ENCODE peak calls at places on chromosomes 3 and 15, in five cellular contexts. One of them, this sample, is unnamed.

GRCh38 chr3:50714953-50715352 is 40.2 kb downstream of the DOCK3 start:
- DNase-seq in fibroblast of lung: no peak
- DNase-seq in SK-N-SH: peak; percentile 45
- DNase-seq in HCT116: no peak
- DNase-seq in mesendoderm: no peak
- DNase-seq in this sample: no peak

GRCh38 chr15:53193149-53193548 is 403.0 kb upstream of the ONECUT1 start:
- DNase-seq in SK-N-SH: no peak
- DNase-seq in mesendoderm: peak; percentile 30
- DNase-seq in HCT116: no peak
- DNase-seq in fibroblast of lung: peak; percentile 1
- DNase-seq in this sample: no peak

GRCh38 chr15:45796433-45796832 is 161.6 kb downstream of the SQOR start:
- DNase-seq in SK-N-SH: no peak
- DNase-seq in mesendoderm: no peak
- DNase-seq in fibroblast of lung: no peak
- DNase-seq in HCT116: no peak
- DNase-seq in this sample: no peak

GRCh38 chr3:25855281-25855680 is 65.4 kb downstream of the OXSM start:
- DNase-seq in mesendoderm: no peak
- DNase-seq in HCT116: no peak
- DNase-seq in fibroblast of lung: no peak
- DNase-seq in SK-N-SH: no peak
- DNase-seq in this sample: no peak

GRCh38 chr3:173750095-173750494 is 352.6 kb downstream of the NLGN1 start:
- DNase-seq in HCT116: no peak
- DNase-seq in fibroblast of lung: peak; percentile 63
- DNase-seq in SK-N-SH: no peak
- DNase-seq in mesendoderm: peak; percentile 25
- DNase-seq in this sample: no peak

GRCh38 chr3:150409125-150409526 is 1.0 kb downstream of the TSC22D2 start:
- DNase-seq in mesendoderm: no peak
- DNase-seq in fibroblast of lung: no peak
- DNase-seq in SK-N-SH: no peak
- DNase-seq in HCT116: no peak
- DNase-seq in this sample: no peak

GRCh38 chr15:94503293-94503692 is 271.9 kb downstream of the MCTP2 start:
- DNase-seq in HCT116: no peak
- DNase-seq in fibroblast of lung: no peak
- DNase-seq in SK-N-SH: no peak
- DNase-seq in mesendoderm: no peak
- DNase-seq in this sample: no peak

GRCh38 chr3:10389995-10390394 is 69.1 kb upstream of the SEC13 start:
- DNase-seq in SK-N-SH: no peak
- DNase-seq in HCT116: no peak
- DNase-seq in mesendoderm: no peak
- DNase-seq in fibroblast of lung: no peak
- DNase-seq in this sample: no peak

GRCh38 chr3:127356381-127356780 is 68.5 kb upstream of the PRR20G start:
- DNase-seq in fibroblast of lung: no peak
- DNase-seq in HCT116: no peak
- DNase-seq in mesendoderm: no peak
- DNase-seq in SK-N-SH: no peak
- DNase-seq in this sample: no peak

GRCh38 chr3:14346191-14346590 is 56.2 kb upstream of the SLC6A6 start:
- DNase-seq in mesendoderm: no peak
- DNase-seq in fibroblast of lung: no peak
- DNase-seq in HCT116: no peak
- DNase-seq in SK-N-SH: no peak
- DNase-seq in this sample: no peak

GRCh38 chr3:196757876-196758739 is 18.5 kb downstream of the PAK2 start:
- DNase-seq in mesendoderm: no peak
- DNase-seq in SK-N-SH: no peak
- DNase-seq in fibroblast of lung: peak; percentile 76
- DNase-seq in HCT116: no peak
- DNase-seq in this sample: no peak

GRCh38 chr3:28317438-28318022 is 31.0 kb upstream of the ZCWPW2 start:
- DNase-seq in mesendoderm: peak; percentile 62
- DNase-seq in fibroblast of lung: peak; percentile 47
- DNase-seq in SK-N-SH: peak; percentile 33
- DNase-seq in HCT116: peak; percentile 28
- DNase-seq in this sample: no peak

GRCh38 chr3:12479919-12480425 is 4.3 kb upstream of the TSEN2 start:
- DNase-seq in SK-N-SH: peak; percentile 75
- DNase-seq in mesendoderm: peak; percentile 69
- DNase-seq in fibroblast of lung: peak; percentile 71
- DNase-seq in HCT116: peak; percentile 48
- DNase-seq in this sample: peak; percentile 81

GRCh38 chr3:170751083-170751893 is 118.7 kb downstream of the RPL22L1 start:
- DNase-seq in SK-N-SH: no peak
- DNase-seq in HCT116: peak; percentile 44
- DNase-seq in fibroblast of lung: peak; percentile 87
- DNase-seq in mesendoderm: peak; percentile 40
- DNase-seq in this sample: no peak

GRCh38 chr15:98790270-98790669 is 141.9 kb downstream of the IGF1R start:
- DNase-seq in mesendoderm: no peak
- DNase-seq in fibroblast of lung: no peak
- DNase-seq in HCT116: no peak
- DNase-seq in SK-N-SH: no peak
- DNase-seq in this sample: no peak

GRCh38 chr3:64648927-64649906 is 38.6 kb downstream of the ADAMTS9 start:
- DNase-seq in mesendoderm: no peak
- DNase-seq in HCT116: no peak
- DNase-seq in SK-N-SH: peak; percentile 29
- DNase-seq in fibroblast of lung: no peak
- DNase-seq in this sample: no peak

GRCh38 chr3:11288786-11289637 is 16.8 kb downstream of the ATG7 start:
- DNase-seq in SK-N-SH: no peak
- DNase-seq in fibroblast of lung: peak; percentile 94
- DNase-seq in mesendoderm: no peak
- DNase-seq in HCT116: peak; percentile 18
- DNase-seq in this sample: no peak

GRCh38 chr15:56367156-56367555 is 1.9 kb downstream of the TEX9 start:
- DNase-seq in fibroblast of lung: no peak
- DNase-seq in mesendoderm: no peak
- DNase-seq in SK-N-SH: no peak
- DNase-seq in HCT116: no peak
- DNase-seq in this sample: no peak

GRCh38 chr3:185677146-185677829 is 91.2 kb downstream of the SENP2 start:
- DNase-seq in HCT116: peak; percentile 69
- DNase-seq in mesendoderm: peak; percentile 89
- DNase-seq in fibroblast of lung: peak; percentile 85
- DNase-seq in SK-N-SH: peak; percentile 56
- DNase-seq in this sample: peak; percentile 71

GRCh38 chr15:28955686-28956421 is 70.1 kb downstream of the APBA2 start:
- DNase-seq in mesendoderm: no peak
- DNase-seq in fibroblast of lung: peak; percentile 42
- DNase-seq in HCT116: no peak
- DNase-seq in SK-N-SH: no peak
- DNase-seq in this sample: peak; percentile 33

GRCh38 chr15:64687167-64688085 is 88.0 kb downstream of the RBPMS2 start:
- DNase-seq in mesendoderm: peak; percentile 76
- DNase-seq in fibroblast of lung: no peak
- DNase-seq in HCT116: no peak
- DNase-seq in SK-N-SH: no peak
- DNase-seq in this sample: no peak

GRCh38 chr3:133529809-133530208 is 43.7 kb upstream of the CDV3 start:
- DNase-seq in SK-N-SH: no peak
- DNase-seq in mesendoderm: no peak
- DNase-seq in HCT116: no peak
- DNase-seq in fibroblast of lung: no peak
- DNase-seq in this sample: no peak

GRCh38 chr3:43995078-43995928 is 246.4 kb upstream of the TOPAZ1 start:
- DNase-seq in SK-N-SH: peak; percentile 80
- DNase-seq in fibroblast of lung: peak; percentile 27
- DNase-seq in HCT116: no peak
- DNase-seq in mesendoderm: peak; percentile 44
- DNase-seq in this sample: peak; percentile 76

GRCh38 chr3:10373686-10374261 is 52.9 kb upstream of the SEC13 start:
- DNase-seq in SK-N-SH: no peak
- DNase-seq in HCT116: peak; percentile 18
- DNase-seq in mesendoderm: peak; percentile 10
- DNase-seq in fibroblast of lung: peak; percentile 72
- DNase-seq in this sample: no peak

GRCh38 chr3:76566211-76566534 is 473.7 kb upstream of the ROBO2 start:
- DNase-seq in HCT116: no peak
- DNase-seq in SK-N-SH: no peak
- DNase-seq in fibroblast of lung: no peak
- DNase-seq in mesendoderm: no peak
- DNase-seq in this sample: no peak

GRCh38 chr3:89072671-89073070 is 34.8 kb upstream of the EPHA3 start:
- DNase-seq in mesendoderm: no peak
- DNase-seq in HCT116: no peak
- DNase-seq in SK-N-SH: no peak
- DNase-seq in fibroblast of lung: no peak
- DNase-seq in this sample: no peak

GRCh38 chr15:70806992-70807712 is 43.8 kb upstream of the UACA start:
- DNase-seq in SK-N-SH: no peak
- DNase-seq in mesendoderm: no peak
- DNase-seq in HCT116: no peak
- DNase-seq in fibroblast of lung: peak; percentile 45
- DNase-seq in this sample: peak; percentile 13

GRCh38 chr3:136818191-136818850 is 605 bp upstream of the SLC35G2 start:
- DNase-seq in SK-N-SH: peak; percentile 76
- DNase-seq in mesendoderm: peak; percentile 92
- DNase-seq in fibroblast of lung: peak; percentile 72
- DNase-seq in HCT116: peak; percentile 67
- DNase-seq in this sample: peak; percentile 88

GRCh38 chr15:40333922-40334492 is 6.7 kb downstream of the CCDC9B start:
- DNase-seq in fibroblast of lung: peak; percentile 60
- DNase-seq in HCT116: no peak
- DNase-seq in SK-N-SH: no peak
- DNase-seq in mesendoderm: no peak
- DNase-seq in this sample: no peak

DNA sequence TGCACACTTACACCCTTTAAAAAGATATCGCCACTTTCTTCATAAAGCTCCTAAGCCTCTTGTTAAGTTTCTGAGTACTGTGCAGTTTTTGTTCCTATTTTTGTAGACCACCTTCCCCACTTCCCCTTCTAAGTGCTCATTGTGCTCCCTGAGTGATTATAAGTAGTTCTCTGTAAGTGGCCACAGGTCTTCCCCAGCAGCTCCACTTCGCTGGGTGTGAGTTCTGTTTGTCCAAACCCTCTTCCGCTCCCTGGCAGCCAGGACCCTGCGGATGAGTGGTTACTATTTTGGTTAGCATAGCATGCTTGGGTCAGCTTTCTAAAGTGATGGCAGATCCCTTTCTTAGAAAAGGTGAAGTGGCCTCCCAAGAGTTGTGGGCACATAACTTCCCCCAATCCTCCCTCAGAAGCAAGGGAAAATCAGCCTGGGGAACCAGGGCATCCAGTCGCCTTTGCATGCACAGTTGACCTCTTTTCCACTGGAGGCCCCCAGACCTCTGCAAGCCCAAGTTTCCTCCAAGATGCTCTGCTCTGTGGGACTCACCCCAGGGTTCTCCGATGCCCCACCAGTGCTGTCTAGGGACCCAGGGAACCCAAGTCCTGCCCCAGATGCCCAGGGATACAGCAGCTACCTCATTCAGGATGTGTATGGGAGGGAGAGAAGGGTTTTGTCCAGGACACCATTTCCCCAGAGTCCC is 69.6 kb downstream of the ATP10A start:
- DNase-seq in SK-N-SH: no peak
- DNase-seq in HCT116: no peak
- DNase-seq in fibroblast of lung: no peak
- DNase-seq in mesendoderm: no peak
- DNase-seq in this sample: peak; percentile 18
- H3K4me3 ChIP-seq in SK-N-SH: no peak overlapping the region
- H3K4me3 ChIP-seq in HCT116: no peak overlapping the region
- H3K4me3 ChIP-seq in fibroblast of lung: no peak overlapping the region
- H3K4me3 ChIP-seq in mesendoderm: no peak overlapping the region
- H3K4me3 ChIP-seq in this sample: no peak overlapping the region

GRCh38 chr3:152586974-152587373 is 248.0 kb upstream of the P2RY1 start:
- DNase-seq in fibroblast of lung: no peak
- DNase-seq in SK-N-SH: no peak
- DNase-seq in HCT116: no peak
- DNase-seq in mesendoderm: no peak
- DNase-seq in this sample: no peak

GRCh38 chr3:152587861-152588260 is 247.1 kb upstream of the P2RY1 start:
- DNase-seq in fibroblast of lung: no peak
- DNase-seq in mesendoderm: no peak
- DNase-seq in HCT116: no peak
- DNase-seq in SK-N-SH: no peak
- DNase-seq in this sample: no peak

GRCh38 chr3:152591448-152592003 is 243.4 kb upstream of the P2RY1 start:
- DNase-seq in fibroblast of lung: no peak
- DNase-seq in mesendoderm: no peak
- DNase-seq in SK-N-SH: no peak
- DNase-seq in HCT116: no peak
- DNase-seq in this sample: no peak

GRCh38 chr3:152593242-152593641 is 241.7 kb upstream of the P2RY1 start:
- DNase-seq in SK-N-SH: no peak
- DNase-seq in fibroblast of lung: no peak
- DNase-seq in mesendoderm: no peak
- DNase-seq in HCT116: no peak
- DNase-seq in this sample: no peak

DNA sequence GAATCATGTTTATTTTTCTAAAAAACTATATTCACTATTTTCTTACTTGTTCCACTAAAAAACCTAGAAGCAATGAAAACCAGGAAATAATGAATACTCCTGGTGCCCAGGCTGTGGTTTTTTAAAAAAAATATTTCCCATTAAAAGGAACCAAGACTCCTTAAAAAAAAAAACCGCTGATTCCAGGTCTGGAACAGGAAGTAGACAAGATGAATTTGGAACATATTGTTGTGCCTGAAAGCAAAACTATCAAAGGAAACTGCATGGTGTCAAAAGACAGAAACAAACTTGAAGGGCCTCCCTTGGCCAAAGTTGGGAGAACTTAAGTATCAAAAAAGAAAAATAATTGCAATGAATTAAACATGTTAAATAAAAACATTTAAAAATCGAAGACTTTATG is 245.3 kb upstream of the P2RY1 start:
- DNase-seq in SK-N-SH: no peak
- DNase-seq in HCT116: no peak
- DNase-seq in fibroblast of lung: no peak
- DNase-seq in mesendoderm: no peak
- DNase-seq in this sample: no peak
- H3K27me3 ChIP-seq in SK-N-SH: no peaks in the 10 kb centered on the region
- H3K27me3 ChIP-seq in HCT116: no peaks in the 10 kb centered on the region
- H3K27me3 ChIP-seq in fibroblast of lung: no peaks in the 10 kb centered on the region
- H3K27me3 ChIP-seq in mesendoderm: no peaks in the 10 kb centered on the region
- H3K27me3 ChIP-seq in this sample: no peaks in the 10 kb centered on the region

GRCh38 chr15:43150171-43150929 is 17.0 kb downstream of the TMEM62 start:
- DNase-seq in SK-N-SH: no peak
- DNase-seq in HCT116: no peak
- DNase-seq in mesendoderm: peak; percentile 65
- DNase-seq in fibroblast of lung: peak; percentile 86
- DNase-seq in this sample: no peak
- H3K9ac ChIP-seq in SK-N-SH: peak overlapping the region; percentile 46
- H3K9ac ChIP-seq in HCT116: no peak overlapping the region
- H3K9ac ChIP-seq in mesendoderm: no peak overlapping the region
- H3K9ac ChIP-seq in fibroblast of lung: no peak overlapping the region
- H3K9ac ChIP-seq in this sample: no peak overlapping the region

DNA sequence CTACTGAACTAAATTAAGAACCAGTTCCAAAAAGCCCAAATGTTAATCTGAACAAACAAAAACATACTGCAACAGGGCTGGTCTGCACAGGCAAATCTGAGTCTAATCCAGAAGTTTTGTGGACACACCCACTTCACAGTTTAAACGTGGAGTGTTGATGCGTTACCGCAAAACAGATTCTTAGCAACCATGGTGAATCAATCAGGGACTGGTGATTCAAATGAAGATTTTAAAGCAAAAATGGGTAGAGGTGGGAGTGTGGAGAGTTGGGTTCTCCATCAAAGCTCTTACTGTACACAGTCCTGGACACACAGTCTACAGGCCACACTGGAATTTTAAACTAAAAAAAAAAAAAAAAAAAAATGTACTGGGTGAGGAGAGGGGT is 5.2 kb downstream of the ANXA2 start:
- DNase-seq in mesendoderm: peak; percentile 88
- DNase-seq in HCT116: peak; percentile 85
- DNase-seq in fibroblast of lung: peak; percentile 78
- DNase-seq in SK-N-SH: no peak
- DNase-seq in this sample: peak; percentile 46
- H3K4me3 ChIP-seq in mesendoderm: no peak overlapping the region
- H3K4me3 ChIP-seq in HCT116: peak overlapping the region; percentile 61
- H3K4me3 ChIP-seq in fibroblast of lung: peak overlapping the region; percentile 27
- H3K4me3 ChIP-seq in SK-N-SH: peak overlapping the region; percentile 24
- H3K4me3 ChIP-seq in this sample: peak overlapping the region; percentile 67